ENCODE peak calls at places on chromosome 5, in six cellular contexts. One of them, this sample, is unnamed.

GRCh38 chr5:124871299-124871698 is 124.9 kb upstream of the ZNF608 start:
- DNase-seq in neural progenitor cell: no peak
- DNase-seq in tibial artery: no peak
- DNase-seq in GM20000: no peak
- DNase-seq in dorsolateral prefrontal cortex: no peak
- DNase-seq in AG10803: peak
- DNase-seq in this sample: no peak

GRCh38 chr5:1999794-2000193 is 117.1 kb upstream of the IRX4 start:
- DNase-seq in neural progenitor cell: no peak
- DNase-seq in tibial artery: no peak
- DNase-seq in GM20000: no peak
- DNase-seq in dorsolateral prefrontal cortex: no peak
- DNase-seq in AG10803: no peak
- DNase-seq in this sample: no peak

GRCh38 chr5:15383469-15383868 is 116.5 kb upstream of the FBXL7 start:
- DNase-seq in neural progenitor cell: peak
- DNase-seq in tibial artery: no peak
- DNase-seq in GM20000: no peak
- DNase-seq in dorsolateral prefrontal cortex: no peak
- DNase-seq in AG10803: peak
- DNase-seq in this sample: no peak

GRCh38 chr5:7759951-7760580 is 90.9 kb downstream of the CFAP90 start:
- DNase-seq in neural progenitor cell: no peak
- DNase-seq in tibial artery: no peak
- DNase-seq in GM20000: no peak
- DNase-seq in dorsolateral prefrontal cortex: no peak
- DNase-seq in AG10803: peak
- DNase-seq in this sample: no peak

GRCh38 chr5:176955895-176956294 is 50.7 kb downstream of the UIMC1 start:
- DNase-seq in neural progenitor cell: no peak
- DNase-seq in tibial artery: no peak
- DNase-seq in GM20000: no peak
- DNase-seq in dorsolateral prefrontal cortex: no peak
- DNase-seq in AG10803: peak
- DNase-seq in this sample: no peak

GRCh38 chr5:122704247-122705036 is 70.4 kb upstream of the SNX2 start:
- DNase-seq in neural progenitor cell: peak
- DNase-seq in tibial artery: no peak
- DNase-seq in GM20000: no peak
- DNase-seq in dorsolateral prefrontal cortex: no peak
- DNase-seq in AG10803: peak
- DNase-seq in this sample: no peak

GRCh38 chr5:56632939-56633338 is 182.4 kb upstream of the MAP3K1 start:
- DNase-seq in neural progenitor cell: no peak
- DNase-seq in tibial artery: no peak
- DNase-seq in GM20000: no peak
- DNase-seq in dorsolateral prefrontal cortex: no peak
- DNase-seq in AG10803: no peak
- DNase-seq in this sample: no peak

GRCh38 chr5:139650031-139650688 is 2.0 kb downstream of the CXXC5 start:
- DNase-seq in neural progenitor cell: peak
- DNase-seq in tibial artery: peak
- DNase-seq in GM20000: peak
- DNase-seq in dorsolateral prefrontal cortex: no peak
- DNase-seq in AG10803: no peak
- DNase-seq in this sample: no peak

GRCh38 chr5:159913481-159913880 is 2.8 kb upstream of the ADRA1B start:
- DNase-seq in neural progenitor cell: no peak
- DNase-seq in tibial artery: no peak
- DNase-seq in GM20000: no peak
- DNase-seq in dorsolateral prefrontal cortex: no peak
- DNase-seq in AG10803: no peak
- DNase-seq in this sample: no peak

GRCh38 chr5:158287643-158288228 is 428.8 kb upstream of the CLINT1 start:
- DNase-seq in neural progenitor cell: no peak
- DNase-seq in tibial artery: no peak
- DNase-seq in GM20000: no peak
- DNase-seq in dorsolateral prefrontal cortex: no peak
- DNase-seq in AG10803: peak
- DNase-seq in this sample: no peak

GRCh38 chr5:90421136-90421535 is 11.6 kb upstream of the CETN3 start:
- DNase-seq in neural progenitor cell: peak
- DNase-seq in tibial artery: no peak
- DNase-seq in GM20000: peak
- DNase-seq in dorsolateral prefrontal cortex: no peak
- DNase-seq in AG10803: peak
- DNase-seq in this sample: no peak
- TF ChIP-seq CTCF in neural progenitor cell: peak
- TF ChIP-seq CTCF in tibial artery: no peak
- TF ChIP-seq CTCF in GM20000: peak
- TF ChIP-seq CTCF in dorsolateral prefrontal cortex: no peak
- TF ChIP-seq CTCF in AG10803: peak
- TF ChIP-seq CTCF in this sample: peak

GRCh38 chr5:50320131-50320749 is 120.8 kb downstream of the EMB start:
- DNase-seq in neural progenitor cell: no peak
- DNase-seq in tibial artery: no peak
- DNase-seq in GM20000: no peak
- DNase-seq in dorsolateral prefrontal cortex: no peak
- DNase-seq in AG10803: no peak
- DNase-seq in this sample: no peak
- TF ChIP-seq CTCF in neural progenitor cell: no peak
- TF ChIP-seq CTCF in tibial artery: no peak
- TF ChIP-seq CTCF in GM20000: no peak
- TF ChIP-seq CTCF in dorsolateral prefrontal cortex: no peak
- TF ChIP-seq CTCF in AG10803: no peak
- TF ChIP-seq CTCF in this sample: peak

GRCh38 chr5:142600611-142601360 is 85.1 kb downstream of the FGF1 start:
- DNase-seq in neural progenitor cell: no peak
- DNase-seq in tibial artery: peak
- DNase-seq in GM20000: no peak
- DNase-seq in dorsolateral prefrontal cortex: no peak
- DNase-seq in AG10803: peak
- DNase-seq in this sample: no peak

GRCh38 chr5:142598338-142598700 is 87.6 kb downstream of the FGF1 start:
- DNase-seq in neural progenitor cell: no peak
- DNase-seq in tibial artery: no peak
- DNase-seq in GM20000: no peak
- DNase-seq in dorsolateral prefrontal cortex: no peak
- DNase-seq in AG10803: no peak
- DNase-seq in this sample: no peak

GRCh38 chr5:142602720-142603245 is 83.1 kb downstream of the FGF1 start:
- DNase-seq in neural progenitor cell: no peak
- DNase-seq in tibial artery: no peak
- DNase-seq in GM20000: no peak
- DNase-seq in dorsolateral prefrontal cortex: no peak
- DNase-seq in AG10803: no peak
- DNase-seq in this sample: no peak

GRCh38 chr5:142600092-142600491 is 85.8 kb downstream of the FGF1 start:
- DNase-seq in neural progenitor cell: no peak
- DNase-seq in tibial artery: no peak
- DNase-seq in GM20000: no peak
- DNase-seq in dorsolateral prefrontal cortex: no peak
- DNase-seq in AG10803: no peak
- DNase-seq in this sample: no peak

GRCh38 chr5:142601432-142601831 is 84.5 kb downstream of the FGF1 start:
- DNase-seq in neural progenitor cell: peak
- DNase-seq in tibial artery: no peak
- DNase-seq in GM20000: no peak
- DNase-seq in dorsolateral prefrontal cortex: no peak
- DNase-seq in AG10803: no peak
- DNase-seq in this sample: no peak
- TF ChIP-seq CTCF in neural progenitor cell: peak
- TF ChIP-seq CTCF in tibial artery: no peak
- TF ChIP-seq CTCF in GM20000: no peak
- TF ChIP-seq CTCF in dorsolateral prefrontal cortex: peak
- TF ChIP-seq CTCF in AG10803: peak
- TF ChIP-seq CTCF in this sample: no peak

GRCh38 chr5:141260458-141261237 is 15.5 kb downstream of the PCDHB15 start:
- DNase-seq in neural progenitor cell: peak
- DNase-seq in tibial artery: no peak
- DNase-seq in GM20000: no peak
- DNase-seq in dorsolateral prefrontal cortex: no peak
- DNase-seq in AG10803: no peak
- DNase-seq in this sample: no peak

GRCh38 chr5:141258948-141259347 is 13.8 kb downstream of the PCDHB15 start:
- DNase-seq in neural progenitor cell: no peak
- DNase-seq in tibial artery: no peak
- DNase-seq in GM20000: no peak
- DNase-seq in dorsolateral prefrontal cortex: no peak
- DNase-seq in AG10803: no peak
- DNase-seq in this sample: no peak

GRCh38 chr5:141261238-141261546 is 16.0 kb downstream of the PCDHB15 start:
- DNase-seq in neural progenitor cell: no peak
- DNase-seq in tibial artery: no peak
- DNase-seq in GM20000: no peak
- DNase-seq in dorsolateral prefrontal cortex: no peak
- DNase-seq in AG10803: no peak
- DNase-seq in this sample: no peak

DNA sequence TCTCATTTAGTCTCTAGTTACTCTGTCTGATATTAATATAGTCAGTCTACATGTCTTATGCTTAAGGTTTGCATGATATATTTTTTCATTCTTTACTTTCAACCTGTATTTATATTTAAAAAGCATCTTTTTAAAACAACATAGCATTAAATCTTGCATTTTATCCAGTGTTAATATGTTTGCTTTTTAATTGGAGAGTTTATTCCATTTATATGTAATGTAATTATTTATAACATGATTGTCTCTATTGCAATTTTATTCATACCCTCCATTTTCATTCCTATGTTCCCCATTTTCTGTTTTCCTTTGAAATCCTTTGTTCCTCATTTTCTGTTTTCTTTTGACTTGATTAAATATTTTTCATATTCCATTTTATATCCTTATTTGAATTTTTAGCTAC is 13.3 kb downstream of the PCDHB15 start:
- DNase-seq in neural progenitor cell: no peak
- DNase-seq in tibial artery: no peak
- DNase-seq in GM20000: no peak
- DNase-seq in dorsolateral prefrontal cortex: no peak
- DNase-seq in AG10803: no peak
- DNase-seq in this sample: no peak
- TF ChIP-seq CTCF in neural progenitor cell: no peak
- TF ChIP-seq CTCF in tibial artery: no peak
- TF ChIP-seq CTCF in GM20000: no peak
- TF ChIP-seq CTCF in dorsolateral prefrontal cortex: no peak
- TF ChIP-seq CTCF in AG10803: no peak
- TF ChIP-seq CTCF in this sample: no peak

GRCh38 chr5:73295447-73295846 is 122.5 kb downstream of the TMEM174 start:
- DNase-seq in neural progenitor cell: peak
- DNase-seq in tibial artery: no peak
- DNase-seq in GM20000: no peak
- DNase-seq in dorsolateral prefrontal cortex: no peak
- DNase-seq in AG10803: no peak
- DNase-seq in this sample: no peak
- TF ChIP-seq CTCF in neural progenitor cell: peak
- TF ChIP-seq CTCF in tibial artery: no peak
- TF ChIP-seq CTCF in GM20000: no peak
- TF ChIP-seq CTCF in dorsolateral prefrontal cortex: no peak
- TF ChIP-seq CTCF in AG10803: peak
- TF ChIP-seq CTCF in this sample: peak

GRCh38 chr5:163079618-163080017 is 357.8 kb upstream of the CCNG1 start:
- DNase-seq in neural progenitor cell: no peak
- DNase-seq in tibial artery: no peak
- DNase-seq in GM20000: no peak
- DNase-seq in dorsolateral prefrontal cortex: no peak
- DNase-seq in AG10803: no peak
- DNase-seq in this sample: no peak
- TF ChIP-seq CTCF in neural progenitor cell: peak
- TF ChIP-seq CTCF in tibial artery: no peak
- TF ChIP-seq CTCF in GM20000: peak
- TF ChIP-seq CTCF in dorsolateral prefrontal cortex: no peak
- TF ChIP-seq CTCF in AG10803: no peak
- TF ChIP-seq CTCF in this sample: no peak

GRCh38 chr5:36876389-36876964 is at the start of gene NIPBL:
- DNase-seq in neural progenitor cell: peak
- DNase-seq in tibial artery: peak
- DNase-seq in GM20000: peak
- DNase-seq in dorsolateral prefrontal cortex: peak
- DNase-seq in AG10803: peak
- DNase-seq in this sample: no peak
- TF ChIP-seq CTCF in neural progenitor cell: no peak
- TF ChIP-seq CTCF in tibial artery: no peak
- TF ChIP-seq CTCF in GM20000: no peak
- TF ChIP-seq CTCF in dorsolateral prefrontal cortex: peak
- TF ChIP-seq CTCF in AG10803: no peak
- TF ChIP-seq CTCF in this sample: no peak

GRCh38 chr5:97142521-97143254 is at the start of gene LIX1:
- DNase-seq in neural progenitor cell: peak
- DNase-seq in tibial artery: no peak
- DNase-seq in GM20000: peak
- DNase-seq in dorsolateral prefrontal cortex: peak
- DNase-seq in AG10803: peak
- DNase-seq in this sample: peak
- TF ChIP-seq CTCF in neural progenitor cell: peak
- TF ChIP-seq CTCF in tibial artery: peak
- TF ChIP-seq CTCF in GM20000: peak
- TF ChIP-seq CTCF in dorsolateral prefrontal cortex: peak
- TF ChIP-seq CTCF in AG10803: peak
- TF ChIP-seq CTCF in this sample: peak